ENCODE peak calls at places on chromosomes 6 and 20, in ten cellular contexts. V, P, F, A, R, J, Q, W, D and U are unnamed samples.

GRCh38 chr6:163724196-163724595 is 309.7 kb downstream of the QKI start:
- DNase-seq in V (no peak), P (no peak), F (no peak), A (no peak), R (no peak), J (no peak), Q (no peak), W (no peak), D (no peak), U (no peak)

GRCh38 chr6:135850882-135851281 is 619 bp upstream of the PDE7B start:
- DNase-seq in V (no peak), P (no peak), F (no peak), A (no peak), R (no peak), J (no peak), Q (no peak), W (no peak), D (no peak), U (no peak)

GRCh38 chr20:50427740-50428462 is 82.3 kb upstream of the PTPN1 start:
- DNase-seq in V (no peak), P (no peak), F (no peak), A (no peak), R (no peak), J (peak), Q (no peak), W (peak), D (no peak), U (no peak)

GRCh38 chr20:23584434-23585199 is 16.3 kb upstream of the CST9L start:
- DNase-seq in V (no peak), P (no peak), F (no peak), A (no peak), R (no peak), J (no peak), Q (no peak), W (no peak), D (no peak), U (no peak)

GRCh38 chr20:44728835-44729342 is 13.7 kb downstream of the CCN5 start:
- DNase-seq in V (no peak), P (peak), F (peak), A (no peak), R (no peak), J (peak), Q (peak), W (peak), D (peak), U (no peak)

GRCh38 chr6:116102856-116103255 is 2.2 kb downstream of the NT5DC1 start:
- DNase-seq in V (no peak), P (no peak), F (no peak), A (no peak), R (no peak), J (no peak), Q (no peak), W (no peak), D (no peak), U (no peak)

GRCh38 chr6:144285548-144285797 is 338 bp downstream of the UTRN start:
- DNase-seq in V (no peak), P (no peak), F (no peak), A (no peak), R (peak), J (no peak), Q (no peak), W (no peak), D (no peak), U (no peak)

GRCh38 chr6:21264288-21264818 is 329.2 kb upstream of the SOX4 start:
- DNase-seq in V (no peak), P (no peak), F (no peak), A (no peak), R (no peak), J (no peak), Q (no peak), W (no peak), D (no peak), U (no peak)

GRCh38 chr6:4135665-4136353 is 434 bp upstream of the ECI2 start:
- DNase-seq in V (peak), P (peak), F (no peak), A (peak), R (peak), J (peak), Q (peak), W (peak), D (peak), U (peak)

GRCh38 chr6:90846824-90847223 is 260.0 kb upstream of the MAP3K7 start:
- DNase-seq in V (no peak), P (no peak), F (no peak), A (no peak), R (no peak), J (no peak), Q (peak), W (no peak), D (no peak), U (no peak)

GRCh38 chr6:161273356-161273751 is 507 bp downstream of the AGPAT4 start:
- DNase-seq in V (peak), P (no peak), F (no peak), A (no peak), R (peak), J (peak), Q (peak), W (peak), D (peak), U (no peak)

GRCh38 chr6:89894169-89894568 is at the start of gene GJA10:
- DNase-seq in V (no peak), P (no peak), F (no peak), A (no peak), R (no peak), J (no peak), Q (no peak), W (no peak), D (no peak), U (no peak)

GRCh38 chr6:8054276-8054675 is 9.9 kb downstream of the BLOC1S5 start:
- DNase-seq in V (no peak), P (no peak), F (no peak), A (no peak), R (no peak), J (peak), Q (no peak), W (no peak), D (peak), U (no peak)

GRCh38 chr6:94559829-94560537 is 1017.4 kb upstream of the MANEA start:
- DNase-seq in V (no peak), P (no peak), F (no peak), A (no peak), R (no peak), J (no peak), Q (no peak), W (no peak), D (no peak), U (no peak)

GRCh38 chr6:134363323-134364039 is 45.6 kb upstream of the SGK1 start:
- DNase-seq in V (no peak), P (no peak), F (no peak), A (no peak), R (no peak), J (peak), Q (peak), W (peak), D (peak), U (no peak)

GRCh38 chr20:7971536-7972285 is 31.5 kb upstream of the HAO1 start:
- DNase-seq in V (no peak), P (no peak), F (no peak), A (no peak), R (no peak), J (peak), Q (no peak), W (no peak), D (peak), U (no peak)

GRCh38 chr20:44600301-44600700 is 17.9 kb downstream of the PKIG start:
- DNase-seq in V (no peak), P (no peak), F (no peak), A (no peak), R (no peak), J (no peak), Q (no peak), W (no peak), D (no peak), U (no peak)

GRCh38 chr6:113522376-113522775 is 334.8 kb upstream of the MARCKS start:
- DNase-seq in V (no peak), P (no peak), F (no peak), A (no peak), R (no peak), J (no peak), Q (no peak), W (no peak), D (no peak), U (no peak)

GRCh38 chr6:28947831-28948270 is 24.1 kb upstream of the TRIM27 start:
- DNase-seq in V (no peak), P (no peak), F (no peak), A (no peak), R (no peak), J (peak), Q (peak), W (no peak), D (peak), U (no peak)

GRCh38 chr6:109051301-109051700 is 43.3 kb downstream of the SESN1 start:
- DNase-seq in V (no peak), P (no peak), F (no peak), A (no peak), R (no peak), J (no peak), Q (no peak), W (peak), D (peak), U (no peak)

GRCh38 chr6:163634514-163635171 is 220.1 kb downstream of the QKI start:
- DNase-seq in V (no peak), P (no peak), F (no peak), A (no peak), R (no peak), J (no peak), Q (peak), W (no peak), D (no peak), U (no peak)

GRCh38 chr6:36623547-36624459 is 29.6 kb downstream of the SRSF3 start:
- DNase-seq in V (peak), P (no peak), F (peak), A (peak), R (peak), J (peak), Q (peak), W (peak), D (peak), U (peak)

GRCh38 chr6:77030929-77031674 is 432.2 kb downstream of the HTR1B start:
- DNase-seq in V (no peak), P (no peak), F (no peak), A (no peak), R (no peak), J (peak), Q (no peak), W (peak), D (no peak), U (no peak)

GRCh38 chr20:37939701-37940151 is 36.8 kb downstream of the VSTM2L start:
- DNase-seq in V (no peak), P (no peak), F (no peak), A (no peak), R (no peak), J (no peak), Q (no peak), W (no peak), D (no peak), U (no peak)

GRCh38 chr6:168695701-168696100 is 254.7 kb downstream of the SMOC2 start:
- DNase-seq in V (no peak), P (no peak), F (no peak), A (no peak), R (no peak), J (no peak), Q (no peak), W (no peak), D (no peak), U (no peak)

GRCh38 chr6:63644668-63645326 is 9.2 kb downstream of the PHF3 start:
- DNase-seq in V (no peak), P (no peak), F (no peak), A (no peak), R (no peak), J (peak), Q (peak), W (no peak), D (no peak), U (no peak)

GRCh38 chr6:44631968-44632367 is 244.5 kb downstream of the CDC5L start:
- DNase-seq in V (no peak), P (no peak), F (no peak), A (no peak), R (no peak), J (no peak), Q (no peak), W (peak), D (no peak), U (no peak)

GRCh38 chr6:109336221-109336955 is 45.9 kb downstream of the CD164 start:
- DNase-seq in V (no peak), P (no peak), F (peak), A (no peak), R (no peak), J (peak), Q (peak), W (peak), D (peak), U (no peak)

GRCh38 chr6:80249897-80250296 is 143.4 kb downstream of the BCKDHB start:
- DNase-seq in V (no peak), P (no peak), F (no peak), A (no peak), R (no peak), J (no peak), Q (no peak), W (peak), D (no peak), U (no peak)

GRCh38 chr20:36645998-36646397 is at the start of gene SLA2:
- DNase-seq in V (peak), P (no peak), F (no peak), A (no peak), R (peak), J (no peak), Q (no peak), W (no peak), D (no peak), U (no peak)

GRCh38 chr6:118542184-118542952 is 5.7 kb upstream of the PLN start:
- DNase-seq in V (no peak), P (no peak), F (no peak), A (no peak), R (no peak), J (peak), Q (no peak), W (peak), D (peak), U (no peak)

GRCh38 chr6:105836889-105837288 is 249.2 kb upstream of the PRDM1 start:
- DNase-seq in V (no peak), P (no peak), F (peak), A (no peak), R (no peak), J (peak), Q (no peak), W (no peak), D (peak), U (no peak)

GRCh38 chr6:105835373-105835772 is 250.8 kb upstream of the PRDM1 start:
- DNase-seq in V (no peak), P (no peak), F (no peak), A (peak), R (no peak), J (peak), Q (peak), W (peak), D (peak), U (no peak)

GRCh38 chr6:105838156-105838555 is 248.0 kb upstream of the PRDM1 start:
- DNase-seq in V (no peak), P (no peak), F (no peak), A (no peak), R (no peak), J (peak), Q (no peak), W (peak), D (peak), U (peak)

GRCh38 chr6:105834548-105834947 is 251.6 kb upstream of the PRDM1 start:
- DNase-seq in V (no peak), P (no peak), F (no peak), A (no peak), R (no peak), J (no peak), Q (no peak), W (no peak), D (no peak), U (no peak)

DNA sequence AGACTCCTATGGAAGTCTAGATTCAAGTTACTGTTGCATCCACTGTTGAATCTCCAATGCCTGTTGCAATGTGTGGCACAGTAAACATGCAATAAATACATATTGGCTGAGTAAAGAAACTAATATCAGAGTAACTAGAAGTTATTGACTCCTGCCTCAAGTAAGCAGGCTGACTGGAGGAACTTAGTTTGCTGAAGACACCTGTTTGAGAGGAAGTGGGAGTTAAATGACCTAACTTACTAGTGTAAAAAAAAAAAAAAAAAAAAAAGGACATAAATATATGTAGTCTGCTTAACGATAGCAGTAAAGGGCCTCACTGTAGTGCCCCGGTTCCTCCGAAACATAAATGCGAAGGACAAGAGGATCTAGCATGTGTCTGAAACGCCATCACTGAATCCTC is 249.8 kb upstream of the PRDM1 start:
- DNase-seq in V (no peak), P (no peak), F (no peak), A (no peak), R (no peak), J (no peak), Q (no peak), W (no peak), D (no peak), U (no peak)
- TF ChIP-seq CTCF in V (no peak), P (no peak), F (no peak), A (no peak), R (no peak), J (no peak), Q (no peak), W (no peak), D (no peak), U (no peak)

DNA sequence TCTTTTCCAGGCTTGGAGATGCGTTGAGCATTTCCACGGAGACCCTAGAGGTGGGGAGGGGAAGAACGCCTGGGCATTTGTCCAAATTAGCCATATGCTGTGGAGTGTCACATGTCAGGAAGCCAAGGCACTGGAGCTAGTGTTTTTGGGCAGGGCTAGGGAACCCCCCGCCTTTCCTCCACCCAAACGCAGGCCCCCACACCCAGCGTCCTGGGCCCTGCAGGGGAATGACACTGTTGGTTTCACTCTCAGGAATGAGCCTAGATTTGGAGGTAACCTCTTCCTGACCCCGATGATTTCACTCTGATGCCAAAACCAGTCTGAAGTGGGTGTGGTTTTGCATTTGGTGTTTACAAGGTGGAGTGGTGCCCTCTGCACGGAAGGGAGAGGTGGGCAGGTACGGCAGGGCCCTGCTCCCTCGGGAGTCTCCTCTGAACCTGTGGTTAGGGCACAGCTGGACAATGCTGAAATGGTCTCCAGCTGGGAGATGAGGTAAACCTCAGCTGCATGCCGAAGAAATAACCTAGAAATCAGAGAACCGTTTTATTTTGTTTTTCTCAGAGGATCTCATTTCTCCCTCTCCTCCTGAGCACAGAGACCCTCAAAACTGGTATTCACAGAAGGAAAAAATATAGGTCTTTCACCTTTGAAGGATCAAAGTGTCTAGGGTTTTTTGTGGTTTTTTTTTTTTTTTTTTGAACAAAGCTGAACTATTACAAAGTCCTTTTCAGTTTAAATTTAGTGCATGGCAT is 29.6 kb downstream of the MTHFD1L start:
- DNase-seq in V (no peak), P (no peak), F (no peak), A (no peak), R (no peak), J (peak), Q (peak), W (peak), D (peak), U (no peak)
- TF ChIP-seq CTCF in V (no peak), P (no peak), F (no peak), A (no peak), R (no peak), J (no peak), Q (no peak), W (peak), D (peak), U (no peak)

GRCh38 chr20:40811660-40812414 is 122.8 kb upstream of the MAFB start:
- DNase-seq in V (no peak), P (no peak), F (no peak), A (no peak), R (no peak), J (no peak), Q (no peak), W (no peak), D (no peak), U (no peak)
- TF ChIP-seq CTCF in V (no peak), P (no peak), F (no peak), A (peak), R (no peak), J (no peak), Q (no peak), W (peak), D (no peak), U (peak)

DNA sequence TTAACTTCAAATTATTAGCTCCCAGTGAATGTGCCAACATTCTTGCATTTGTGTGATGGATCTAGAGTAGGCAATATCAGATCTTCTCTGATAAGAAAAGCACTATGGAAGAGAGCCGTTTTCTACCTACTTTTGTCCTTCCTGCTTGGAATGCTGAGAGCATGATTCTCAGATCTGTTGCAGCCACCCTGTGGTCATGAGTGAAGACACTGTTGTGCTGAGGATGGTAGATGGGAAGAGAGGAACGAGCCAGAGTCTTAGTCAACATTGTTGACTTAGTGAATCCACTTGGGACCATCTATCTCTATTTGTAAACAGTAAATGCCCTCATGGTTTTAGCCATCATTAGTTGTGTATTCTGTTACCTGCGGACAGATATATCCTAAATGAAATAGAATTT is 202.6 kb downstream of the CD109 start:
- DNase-seq in V (no peak), P (no peak), F (no peak), A (no peak), R (no peak), J (peak), Q (no peak), W (peak), D (no peak), U (no peak)
- TF ChIP-seq CTCF in V (no peak), P (no peak), F (peak), A (no peak), R (no peak), J (no peak), Q (no peak), W (peak), D (no peak), U (peak)

GRCh38 chr20:46175127-46175494 is 57.0 kb downstream of the CD40 start:
- DNase-seq in V (no peak), P (no peak), F (no peak), A (no peak), R (no peak), J (no peak), Q (no peak), W (no peak), D (no peak), U (no peak)
- TF ChIP-seq CTCF in V (no peak), P (no peak), F (no peak), A (no peak), R (no peak), J (no peak), Q (no peak), W (no peak), D (no peak), U (no peak)

GRCh38 chr20:3041818-3042504 is 1.5 kb upstream of the GNRH2 start:
- DNase-seq in V (no peak), P (no peak), F (no peak), A (peak), R (no peak), J (peak), Q (no peak), W (peak), D (peak), U (no peak)

GRCh38 chr20:3045042-3045815 is 623 bp upstream of the MRPS26 start:
- DNase-seq in V (peak), P (peak), F (no peak), A (peak), R (no peak), J (peak), Q (peak), W (peak), D (peak), U (no peak)

GRCh38 chr20:3044336-3044965 is 1.0 kb downstream of the GNRH2 start:
- DNase-seq in V (no peak), P (no peak), F (no peak), A (no peak), R (no peak), J (no peak), Q (no peak), W (no peak), D (no peak), U (no peak)

GRCh38 chr20:3042621-3043020 is 801 bp upstream of the GNRH2 start:
- DNase-seq in V (no peak), P (no peak), F (no peak), A (peak), R (no peak), J (peak), Q (no peak), W (peak), D (no peak), U (no peak)

GRCh38 chr20:3043381-3043780 is at the start of gene GNRH2:
- DNase-seq in V (no peak), P (no peak), F (no peak), A (no peak), R (no peak), J (no peak), Q (no peak), W (no peak), D (no peak), U (no peak)
- TF ChIP-seq CTCF in V (no peak), P (no peak), F (no peak), A (no peak), R (no peak), J (no peak), Q (no peak), W (no peak), D (no peak), U (no peak)

GRCh38 chr20:62376112-62377063 is 9.3 kb upstream of the LAMA5 start:
- DNase-seq in V (no peak), P (no peak), F (no peak), A (peak), R (no peak), J (peak), Q (no peak), W (peak), D (peak), U (no peak)
- TF ChIP-seq CTCF in V (no peak), P (peak), F (peak), A (peak), R (no peak), J (peak), Q (peak), W (peak), D (peak), U (peak)